ENCODE peak calls at places on chromosomes 13 and 19, in five cellular contexts. L is naive thymus-derived CD8-positive, alpha-beta T cell; J is KBM-7; D is MG63; C is stimulated activated naive CD4-positive, alpha-beta T cell. Y is an unnamed sample.
A peak's percentile ranks its signal among the peaks of the same experiment; 100 is the strongest.

GRCh38 chr13:113742000-113742441 is 17.0 kb upstream of the TMEM255B start:
- DNase-seq in L (peak; percentile 30), J (peak; percentile 41), D (peak; percentile 13), C (no peak), Y (peak; percentile 77)

GRCh38 chr19:28602675-28603298 is 610.2 kb downstream of the UQCRFS1 start:
- DNase-seq in L (no peak), J (no peak), D (no peak), C (no peak), Y (no peak)

GRCh38 chr13:24328145-24328544 is 18.8 kb downstream of the C1QTNF9 start:
- DNase-seq in L (no peak), J (no peak), D (no peak), C (no peak), Y (no peak)

GRCh38 chr13:32731074-32731473 is 144.8 kb downstream of the PDS5B start:
- DNase-seq in L (no peak), J (no peak), D (no peak), C (no peak), Y (no peak)

GRCh38 chr13:87274209-87274819 is 396.9 kb upstream of the SLITRK5 start:
- DNase-seq in L (no peak), J (peak; percentile 81), D (peak; percentile 9), C (no peak), Y (peak; percentile 30)

GRCh38 chr13:95471960-95472359 is 80.6 kb upstream of the CLDN10 start:
- DNase-seq in L (no peak), J (no peak), D (no peak), C (no peak), Y (no peak)

GRCh38 chr19:41030651-41031050 is 39.6 kb downstream of the CYP2B6 start:
- DNase-seq in L (no peak), J (no peak), D (no peak), C (no peak), Y (no peak)

GRCh38 chr19:42389899-42390298 is at the start of gene CNFN:
- DNase-seq in L (no peak), J (no peak), D (no peak), C (no peak), Y (no peak)

GRCh38 chr19:55258476-55258827 is 365 bp downstream of the PPP6R1 start:
- DNase-seq in L (peak; percentile 35), J (no peak), D (peak; percentile 21), C (peak; percentile 59), Y (no peak)

GRCh38 chr19:54136086-54136863 is 1.3 kb upstream of the CNOT3 start:
- DNase-seq in L (no peak), J (no peak), D (peak; percentile 26), C (no peak), Y (no peak)

GRCh38 chr13:86906458-86906857 is 764.7 kb upstream of the SLITRK5 start:
- DNase-seq in L (no peak), J (no peak), D (no peak), C (no peak), Y (peak; percentile 22)

GRCh38 chr13:42876810-42877550 is 95.6 kb downstream of the FAM216B start:
- DNase-seq in L (no peak), J (no peak), D (no peak), C (no peak), Y (no peak)

GRCh38 chr19:2867025-2867991 is at the start of gene ZNF556:
- DNase-seq in L (no peak), J (no peak), D (peak; percentile 61), C (no peak), Y (peak; percentile 69)

GRCh38 chr19:55080915-55081772 is 5.5 kb downstream of the EPS8L1 start:
- DNase-seq in L (peak; percentile 84), J (peak; percentile 95), D (peak; percentile 74), C (peak; percentile 82), Y (peak; percentile 95)

GRCh38 chr19:41882568-41883462 is at the start of gene ARHGEF1:
- DNase-seq in L (peak; percentile 36), J (no peak), D (peak; percentile 82), C (peak; percentile 54), Y (peak; percentile 75)

GRCh38 chr19:15836595-15837398 is 21.3 kb upstream of the OR10H1 start:
- DNase-seq in L (peak; percentile 99), J (peak; percentile 99), D (peak; percentile 99), C (peak; percentile 94), Y (peak; percentile 98)

GRCh38 chr13:20995245-20995829 is 66.0 kb downstream of the LATS2 start:
- DNase-seq in L (no peak), J (no peak), D (no peak), C (no peak), Y (no peak)

GRCh38 chr19:42497492-42498226 is 30.6 kb downstream of the CEACAM1 start:
- DNase-seq in L (no peak), J (no peak), D (no peak), C (no peak), Y (no peak)

GRCh38 chr13:24905242-24905641 is 141.3 kb downstream of the RNF17 start:
- DNase-seq in L (no peak), J (no peak), D (no peak), C (no peak), Y (no peak)

GRCh38 chr13:33628662-33629061 is 189.3 kb upstream of the RFC3 start:
- DNase-seq in L (no peak), J (no peak), D (no peak), C (no peak), Y (no peak)

GRCh38 chr19:8367327-8368001 is 3.5 kb downstream of the ANGPTL4 start:
- DNase-seq in L (no peak), J (peak; percentile 55), D (peak; percentile 99), C (no peak), Y (peak; percentile 99)

GRCh38 chr13:43432948-43433347 is 353.8 kb downstream of the ENOX1 start:
- DNase-seq in L (no peak), J (no peak), D (peak; percentile 5), C (no peak), Y (no peak)

GRCh38 chr13:99398916-99399622 is 91.9 kb upstream of the GPR183 start:
- DNase-seq in L (no peak), J (no peak), D (no peak), C (no peak), Y (no peak)

GRCh38 chr13:95083758-95084157 is 217.5 kb downstream of the ABCC4 start:
- DNase-seq in L (no peak), J (peak; percentile 11), D (peak; percentile 16), C (no peak), Y (peak; percentile 62)

GRCh38 chr13:98252931-98253470 is 75.9 kb upstream of the RNF113B start:
- DNase-seq in L (no peak), J (no peak), D (peak; percentile 53), C (no peak), Y (peak; percentile 29)

GRCh38 chr13:98300956-98301641 is 124.0 kb upstream of the RNF113B start:
- DNase-seq in L (no peak), J (no peak), D (peak; percentile 75), C (no peak), Y (peak; percentile 20)